ENCODE peak calls at places on chromosomes 2 and 18, in six cellular contexts. One of them, this sample, is unnamed. For H3K36me3, the result is how much of the 10 kb centered on the place peaks cover.

GRCh38 chr2:181104512-181105121 is 124.2 kb downstream of the UBE2E3 start:
- DNase-seq in IMR-90: peak
- DNase-seq in heart right ventricle: no peak
- DNase-seq in prostate gland: peak
- DNase-seq in trophoblast cell: peak
- DNase-seq in K562: no peak
- DNase-seq in this sample: no peak

GRCh38 chr2:168699834-168700417 is 102.5 kb upstream of the NOSTRIN start:
- DNase-seq in IMR-90: peak
- DNase-seq in heart right ventricle: peak
- DNase-seq in prostate gland: peak
- DNase-seq in trophoblast cell: no peak
- DNase-seq in K562: no peak
- DNase-seq in this sample: peak

GRCh38 chr2:191922736-191923651 is 76.1 kb upstream of the CAVIN2 start:
- DNase-seq in IMR-90: no peak
- DNase-seq in heart right ventricle: no peak
- DNase-seq in prostate gland: no peak
- DNase-seq in trophoblast cell: no peak
- DNase-seq in K562: no peak
- DNase-seq in this sample: no peak

GRCh38 chr2:113886479-113887383 is 3.2 kb upstream of the ACTR3 start:
- DNase-seq in IMR-90: peak
- DNase-seq in heart right ventricle: peak
- DNase-seq in prostate gland: peak
- DNase-seq in trophoblast cell: no peak
- DNase-seq in K562: no peak
- DNase-seq in this sample: no peak

GRCh38 chr2:240183370-240184197 is 43.1 kb upstream of the OTOS start:
- DNase-seq in IMR-90: no peak
- DNase-seq in heart right ventricle: no peak
- DNase-seq in prostate gland: no peak
- DNase-seq in trophoblast cell: no peak
- DNase-seq in K562: no peak
- DNase-seq in this sample: no peak

GRCh38 chr2:201182650-201183372 is at the start of gene CASP10:
- DNase-seq in IMR-90: peak
- DNase-seq in heart right ventricle: no peak
- DNase-seq in prostate gland: no peak
- DNase-seq in trophoblast cell: peak
- DNase-seq in K562: peak
- DNase-seq in this sample: no peak

GRCh38 chr18:21053127-21053526 is 58.5 kb downstream of the ROCK1 start:
- DNase-seq in IMR-90: peak
- DNase-seq in heart right ventricle: no peak
- DNase-seq in prostate gland: no peak
- DNase-seq in trophoblast cell: peak
- DNase-seq in K562: no peak
- DNase-seq in this sample: no peak

GRCh38 chr2:108139521-108139920 is 100.2 kb upstream of the SULT1C3 start:
- DNase-seq in IMR-90: peak
- DNase-seq in heart right ventricle: no peak
- DNase-seq in prostate gland: no peak
- DNase-seq in trophoblast cell: peak
- DNase-seq in K562: no peak
- DNase-seq in this sample: no peak

GRCh38 chr18:37270046-37270665 is 295.4 kb downstream of the CELF4 start:
- DNase-seq in IMR-90: peak
- DNase-seq in heart right ventricle: peak
- DNase-seq in prostate gland: peak
- DNase-seq in trophoblast cell: peak
- DNase-seq in K562: peak
- DNase-seq in this sample: peak

GRCh38 chr2:79666430-79666829 is 153.6 kb downstream of the CTNNA2 start:
- DNase-seq in IMR-90: no peak
- DNase-seq in heart right ventricle: no peak
- DNase-seq in prostate gland: no peak
- DNase-seq in trophoblast cell: no peak
- DNase-seq in K562: no peak
- DNase-seq in this sample: no peak

DNA sequence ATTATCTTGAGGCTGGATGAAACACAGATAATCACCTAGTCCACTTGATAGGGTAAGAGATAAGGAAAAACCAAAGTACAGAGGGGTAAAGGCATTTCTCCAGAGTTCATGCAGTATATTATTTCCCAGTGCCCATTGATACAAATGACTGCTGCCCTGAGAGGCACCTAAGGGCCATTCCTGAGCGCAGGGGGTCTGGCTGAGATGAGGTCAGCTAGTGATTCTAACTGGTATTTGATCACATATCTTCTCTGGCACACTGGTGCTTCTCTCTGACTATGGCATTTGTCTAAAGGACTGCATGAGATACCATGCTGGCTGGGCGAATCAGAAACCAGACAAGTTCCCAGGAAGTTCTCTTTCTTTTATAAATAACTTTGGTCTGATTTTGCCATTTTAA is 73.3 kb upstream of the TFCP2L1 start:
- DNase-seq in IMR-90: no peak
- DNase-seq in heart right ventricle: no peak
- DNase-seq in prostate gland: no peak
- DNase-seq in trophoblast cell: no peak
- DNase-seq in K562: no peak
- DNase-seq in this sample: peak
- H3K36me3 ChIP-seq in IMR-90: half or more
- H3K36me3 ChIP-seq in heart right ventricle: under half
- H3K36me3 ChIP-seq in prostate gland: under half
- H3K36me3 ChIP-seq in trophoblast cell: under half
- H3K36me3 ChIP-seq in K562: half or more
- H3K36me3 ChIP-seq in this sample: under half

GRCh38 chr2:128166954-128167353 is 76.0 kb downstream of the UGGT1 start:
- DNase-seq in IMR-90: no peak
- DNase-seq in heart right ventricle: no peak
- DNase-seq in prostate gland: no peak
- DNase-seq in trophoblast cell: no peak
- DNase-seq in K562: no peak
- DNase-seq in this sample: no peak
- H3K36me3 ChIP-seq in IMR-90: under half
- H3K36me3 ChIP-seq in heart right ventricle: under half
- H3K36me3 ChIP-seq in prostate gland: under half
- H3K36me3 ChIP-seq in trophoblast cell: under half
- H3K36me3 ChIP-seq in K562: half or more
- H3K36me3 ChIP-seq in this sample: under half

DNA sequence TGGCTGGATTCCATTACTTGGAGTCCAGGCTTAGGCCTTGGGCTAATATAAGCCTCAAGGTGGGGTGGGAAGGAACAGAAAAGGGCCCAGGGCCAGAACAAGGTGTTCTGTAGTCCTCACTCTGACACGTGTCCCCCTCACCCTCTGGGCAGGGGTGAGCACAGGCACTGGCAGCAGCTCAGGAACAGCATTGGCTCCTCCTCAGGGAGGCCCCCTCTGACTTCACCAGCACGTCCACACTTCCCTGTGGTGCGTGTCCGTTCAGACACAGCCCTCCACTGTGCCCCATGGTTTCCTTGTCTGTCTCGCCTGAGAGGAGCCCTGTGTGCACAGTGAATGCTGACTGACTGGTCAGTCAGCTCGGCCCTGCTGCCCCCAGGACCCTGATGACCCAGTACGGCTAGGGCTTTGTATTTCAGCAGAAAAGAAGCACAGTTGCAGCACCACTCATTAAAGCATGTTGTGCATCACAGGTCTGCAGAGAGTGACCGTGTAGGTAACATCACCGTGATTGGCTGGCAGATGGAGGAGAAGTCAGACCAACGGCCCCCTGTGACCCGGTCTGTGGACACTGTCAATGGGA is 70.8 kb downstream of the COA5 start:
- DNase-seq in IMR-90: no peak
- DNase-seq in heart right ventricle: no peak
- DNase-seq in prostate gland: no peak
- DNase-seq in trophoblast cell: peak
- DNase-seq in K562: no peak
- DNase-seq in this sample: no peak
- H3K36me3 ChIP-seq in IMR-90: under half
- H3K36me3 ChIP-seq in heart right ventricle: under half
- H3K36me3 ChIP-seq in prostate gland: under half
- H3K36me3 ChIP-seq in trophoblast cell: under half
- H3K36me3 ChIP-seq in K562: under half
- H3K36me3 ChIP-seq in this sample: under half

GRCh38 chr2:217877866-217878265 is 124.9 kb downstream of the TNS1 start:
- DNase-seq in IMR-90: no peak
- DNase-seq in heart right ventricle: no peak
- DNase-seq in prostate gland: no peak
- DNase-seq in trophoblast cell: no peak
- DNase-seq in K562: no peak
- DNase-seq in this sample: peak
- H3K36me3 ChIP-seq in IMR-90: half or more
- H3K36me3 ChIP-seq in heart right ventricle: under half
- H3K36me3 ChIP-seq in prostate gland: under half
- H3K36me3 ChIP-seq in trophoblast cell: under half
- H3K36me3 ChIP-seq in K562: under half
- H3K36me3 ChIP-seq in this sample: under half

GRCh38 chr2:178880257-178880656 is 73.0 kb upstream of the TTN start:
- DNase-seq in IMR-90: no peak
- DNase-seq in heart right ventricle: no peak
- DNase-seq in prostate gland: no peak
- DNase-seq in trophoblast cell: no peak
- DNase-seq in K562: no peak
- DNase-seq in this sample: no peak

GRCh38 chr2:178886006-178886405 is 78.8 kb upstream of the TTN start:
- DNase-seq in IMR-90: no peak
- DNase-seq in heart right ventricle: no peak
- DNase-seq in prostate gland: no peak
- DNase-seq in trophoblast cell: no peak
- DNase-seq in K562: no peak
- DNase-seq in this sample: peak

GRCh38 chr2:178882666-178883440 is 75.6 kb upstream of the TTN start:
- DNase-seq in IMR-90: peak
- DNase-seq in heart right ventricle: no peak
- DNase-seq in prostate gland: no peak
- DNase-seq in trophoblast cell: no peak
- DNase-seq in K562: no peak
- DNase-seq in this sample: no peak

DNA sequence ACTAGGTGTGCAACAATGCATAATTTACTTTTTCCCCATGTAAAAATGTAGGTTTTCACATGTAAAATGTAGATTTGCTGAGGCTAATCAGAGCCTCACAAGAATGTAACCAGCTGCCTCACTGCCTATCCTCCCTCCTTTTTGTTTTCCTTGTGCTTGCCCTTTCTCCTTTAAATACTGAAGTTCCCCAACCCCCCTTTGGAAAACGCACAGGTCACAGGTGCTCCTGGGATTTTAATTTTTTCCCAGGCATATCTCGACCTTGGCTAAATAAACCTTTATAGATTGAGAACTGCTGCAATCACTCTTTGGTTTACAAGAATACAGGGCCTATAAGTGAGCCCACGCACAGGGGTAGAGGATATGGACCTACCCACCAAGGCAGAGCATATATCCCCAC is 77.2 kb upstream of the TTN start:
- DNase-seq in IMR-90: no peak
- DNase-seq in heart right ventricle: no peak
- DNase-seq in prostate gland: no peak
- DNase-seq in trophoblast cell: no peak
- DNase-seq in K562: no peak
- DNase-seq in this sample: no peak
- H3K36me3 ChIP-seq in IMR-90: under half
- H3K36me3 ChIP-seq in heart right ventricle: under half
- H3K36me3 ChIP-seq in prostate gland: under half
- H3K36me3 ChIP-seq in trophoblast cell: under half
- H3K36me3 ChIP-seq in K562: under half
- H3K36me3 ChIP-seq in this sample: under half